ENCODE peak calls at places on chromosomes 16 and 17, in six cellular contexts. J, C, L, H, U and D are unnamed samples. For H3K4me1, the result is how much of the 10 kb centered on the place peaks cover.

GRCh38 chr16:84308120-84308519 is 13.4 kb downstream of the WFDC1 start:
- DNase-seq in L (peak), H (no peak), C (no peak), U (no peak), J (no peak), D (no peak)

GRCh38 chr17:63162406-63163157 is 196.5 kb downstream of the TANC2 start:
- DNase-seq in C (no peak), U (no peak), J (no peak), L (no peak), H (no peak), D (no peak)

GRCh38 chr17:78715000-78715771 is 66.9 kb downstream of the CYTH1 start:
- DNase-seq in J (no peak), L (no peak), H (no peak), C (no peak), U (no peak), D (no peak)

GRCh38 chr17:78117027-78117981 is 11.3 kb downstream of the TMC6 start:
- DNase-seq in J (no peak), H (no peak), U (no peak), C (no peak), L (peak), D (no peak)

GRCh38 chr17:33292981-33293867 is at the start of gene ASIC2:
- DNase-seq in H (no peak), U (no peak), C (no peak), L (peak), J (no peak), D (no peak)

GRCh38 chr17:15289285-15290185 is 24.4 kb upstream of the PMP22 start:
- DNase-seq in U (no peak), J (no peak), H (no peak), L (no peak), C (no peak), D (no peak)

GRCh38 chr17:48732688-48733629 is 4.4 kb upstream of the HOXB13 start:
- DNase-seq in L (peak), U (no peak), C (no peak), H (no peak), J (no peak), D (no peak)

GRCh38 chr16:72120026-72120425 is 26.4 kb downstream of the DHX38 start:
- DNase-seq in C (no peak), H (no peak), J (no peak), L (no peak), U (no peak), D (peak)

GRCh38 chr17:6701719-6702118 is 11.4 kb downstream of the SLC13A5 start:
- DNase-seq in U (no peak), J (no peak), H (no peak), L (peak), C (no peak), D (no peak)

DNA sequence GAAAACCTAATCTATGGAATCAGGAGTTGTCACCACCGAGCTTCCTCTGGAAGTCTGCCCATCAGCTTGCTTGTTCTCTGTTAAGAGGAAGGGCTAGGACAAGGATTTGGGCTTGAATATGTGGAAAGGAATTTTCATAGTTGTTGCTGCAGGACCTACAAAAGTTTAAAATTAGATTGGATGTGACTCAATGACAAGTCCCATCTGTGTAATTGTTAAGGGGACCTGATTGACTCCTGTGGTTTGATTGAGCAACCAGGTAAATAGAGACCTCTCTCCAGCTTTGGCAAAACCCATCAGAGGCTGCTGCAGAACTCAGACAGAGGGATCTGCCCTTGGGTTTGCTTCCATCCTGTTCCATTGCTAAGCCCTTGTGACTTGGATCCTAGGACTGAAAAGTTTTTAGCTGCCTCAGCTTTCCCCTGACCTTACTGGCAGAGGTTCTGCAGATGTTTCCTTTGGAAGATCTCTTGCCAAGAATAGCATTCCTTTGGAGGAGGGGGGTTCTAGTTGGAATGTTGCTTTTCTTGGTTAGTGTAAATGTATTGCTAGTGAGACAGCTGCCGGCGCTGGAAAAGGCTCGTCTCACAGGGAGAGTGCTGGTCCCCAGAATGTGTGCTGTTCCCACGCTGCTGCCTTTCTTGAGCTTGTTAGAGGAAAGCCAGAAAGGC is 50.0 kb downstream of the SF3B3 start:
- DNase-seq in L (peak), C (peak), U (peak), J (no peak), H (no peak), D (no peak)
- H3K4me1 ChIP-seq in L (under half), C (under half), U (under half), J (under half), H (half or more), D (half or more)

GRCh38 chr17:46150216-46150963 is 42.8 kb downstream of the KANSL1 start:
- DNase-seq in C (no peak), U (no peak), J (no peak), L (no peak), H (no peak), D (no peak)

GRCh38 chr17:46148247-46148646 is 45.0 kb downstream of the KANSL1 start:
- DNase-seq in U (no peak), J (no peak), H (no peak), L (no peak), C (no peak), D (no peak)

GRCh38 chr17:46143827-46144236 is 49.4 kb downstream of the KANSL1 start:
- DNase-seq in C (no peak), H (no peak), J (no peak), U (no peak), L (no peak), D (no peak)

GRCh38 chr17:46144246-46144645 is 49.0 kb downstream of the KANSL1 start:
- DNase-seq in J (no peak), H (no peak), C (no peak), L (no peak), U (no peak), D (no peak)

GRCh38 chr17:46147167-46147749 is 46.0 kb downstream of the KANSL1 start:
- DNase-seq in H (no peak), U (no peak), L (no peak), J (no peak), C (no peak), D (no peak)
- H3K4me1 ChIP-seq in H (half or more), U (under half), L (under half), J (under half), C (under half), D (half or more)

GRCh38 chr16:3019594-3020246 is 448 bp upstream of the TNFRSF12A start:
- DNase-seq in L (no peak), J (no peak), U (no peak), H (no peak), C (no peak), D (no peak)

GRCh38 chr16:3020247-3020603 is at the start of gene TNFRSF12A:
- DNase-seq in U (peak), C (peak), L (peak), H (peak), J (peak), D (no peak)

GRCh38 chr16:3015865-3016521 is 2.0 kb downstream of the CLDN6 start:
- DNase-seq in H (no peak), J (no peak), U (no peak), C (no peak), L (no peak), D (no peak)

GRCh38 chr16:3017262-3017805 is 649 bp downstream of the CLDN6 start:
- DNase-seq in L (peak), U (no peak), C (no peak), J (no peak), H (no peak), D (no peak)

GRCh38 chr16:3017806-3018506 is at the start of gene CLDN6:
- DNase-seq in H (no peak), U (no peak), J (no peak), C (no peak), L (peak), D (no peak)
- H3K4me1 ChIP-seq in H (under half), U (under half), J (under half), C (under half), L (half or more), D (under half)

GRCh38 chr16:66524601-66525164 is 25.2 kb downstream of the TK2 start:
- DNase-seq in H (no peak), L (no peak), J (no peak), C (no peak), U (no peak), D (peak)
- H3K4me1 ChIP-seq in H (half or more), L (under half), J (under half), C (under half), U (under half), D (under half)

GRCh38 chr17:80274317-80274716 is 13.7 kb downstream of the RNF213 start:
- DNase-seq in L (peak), J (no peak), H (no peak), C (no peak), U (no peak), D (no peak)
- H3K4me1 ChIP-seq in L (under half), J (under half), H (under half), C (under half), U (under half), D (under half)

GRCh38 chr16:81711609-81712329 is 67.3 kb upstream of the PLCG2 start:
- DNase-seq in J (peak), U (no peak), H (no peak), L (peak), C (no peak), D (no peak)
- H3K4me1 ChIP-seq in J (under half), U (under half), H (under half), L (under half), C (under half), D (half or more)

DNA sequence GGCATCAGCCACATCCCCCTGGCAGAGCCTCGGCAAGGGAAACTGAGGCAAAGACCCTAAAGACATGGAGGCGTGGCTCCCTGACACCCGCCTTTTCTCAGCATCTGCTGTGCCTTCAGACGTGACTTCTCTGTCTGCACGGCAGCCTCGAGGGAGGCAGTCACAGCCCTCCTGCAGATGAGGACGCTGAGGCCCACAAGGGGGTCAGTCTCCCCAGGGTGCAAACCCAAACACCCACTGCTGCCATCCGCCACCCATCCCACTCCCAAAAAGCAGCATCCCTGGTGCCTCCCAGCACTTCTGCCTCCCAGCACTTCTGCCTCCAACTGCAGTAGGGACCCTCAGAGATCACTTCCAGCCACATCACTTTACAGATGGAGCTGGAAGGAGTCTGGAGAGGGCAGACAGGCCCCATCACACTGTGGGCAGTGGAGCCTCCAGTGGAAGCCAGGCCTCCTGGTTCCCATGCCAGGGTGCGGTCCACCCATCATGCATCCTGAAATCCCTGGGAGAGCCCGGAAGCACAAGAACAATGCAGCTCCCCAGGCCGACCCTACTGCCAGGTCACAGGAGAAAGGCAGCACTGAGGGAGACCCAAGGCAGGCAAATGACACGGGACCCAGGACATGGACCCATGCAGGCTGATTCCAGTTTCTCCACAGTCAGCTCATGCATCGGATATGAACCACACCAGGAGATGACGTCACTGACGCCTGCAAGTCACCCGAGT is 23.8 kb downstream of the KDM8 start:
- DNase-seq in C (no peak), U (no peak), L (no peak), J (no peak), H (no peak), D (no peak)
- H3K4me1 ChIP-seq in C (under half), U (under half), L (under half), J (under half), H (under half), D (under half)

GRCh38 chr16:88763502-88764053 is 21.4 kb downstream of the PIEZO1 start:
- DNase-seq in H (no peak), U (no peak), J (no peak), L (peak), C (no peak), D (no peak)
- H3K4me1 ChIP-seq in H (half or more), U (under half), J (under half), L (under half), C (under half), D (half or more)

GRCh38 chr17:76270127-76270592 is 5.0 kb downstream of the UBALD2 start:
- DNase-seq in L (no peak), C (no peak), U (no peak), J (no peak), H (no peak), D (no peak)
- H3K4me1 ChIP-seq in L (under half), C (under half), U (under half), J (under half), H (half or more), D (half or more)